ENCODE peak calls at places on chromosomes 4 and X, in six cellular contexts. One of them, this sample, is unnamed.

GRCh38 chrX:102712216-102712966 is at the start of gene GPRASP2:
- DNase-seq in H1: no peak
- DNase-seq in WTC11: peak; percentile 53
- DNase-seq in endothelial cell of umbilical vein: peak; percentile 19
- DNase-seq in K562: peak; percentile 11
- DNase-seq in HepG2: no peak
- DNase-seq in this sample: peak; percentile 15

GRCh38 chrX:31367816-31368215 is 296.0 kb upstream of the FTHL17 start:
- DNase-seq in H1: no peak
- DNase-seq in WTC11: no peak
- DNase-seq in endothelial cell of umbilical vein: no peak
- DNase-seq in K562: no peak
- DNase-seq in HepG2: no peak
- DNase-seq in this sample: no peak

GRCh38 chr4:176409627-176410026 is 89.9 kb downstream of the SPCS3 start:
- DNase-seq in H1: no peak
- DNase-seq in WTC11: no peak
- DNase-seq in endothelial cell of umbilical vein: no peak
- DNase-seq in K562: no peak
- DNase-seq in HepG2: no peak
- DNase-seq in this sample: no peak

GRCh38 chr4:107814758-107815552 is 9.8 kb upstream of the SGMS2 start:
- DNase-seq in H1: no peak
- DNase-seq in WTC11: no peak
- DNase-seq in endothelial cell of umbilical vein: peak; percentile 20
- DNase-seq in K562: no peak
- DNase-seq in HepG2: no peak
- DNase-seq in this sample: no peak

GRCh38 chrX:152897216-152898144 is at the start of gene ZNF185:
- DNase-seq in H1: no peak
- DNase-seq in WTC11: peak; percentile 88
- DNase-seq in endothelial cell of umbilical vein: peak; percentile 54
- DNase-seq in K562: no peak
- DNase-seq in HepG2: no peak
- DNase-seq in this sample: peak; percentile 34

GRCh38 chr4:38411092-38411491 is 252.9 kb upstream of the KLF3 start:
- DNase-seq in H1: no peak
- DNase-seq in WTC11: no peak
- DNase-seq in endothelial cell of umbilical vein: no peak
- DNase-seq in K562: no peak
- DNase-seq in HepG2: no peak
- DNase-seq in this sample: no peak

GRCh38 chr4:19532120-19532848 is 719.4 kb upstream of the SLIT2 start:
- DNase-seq in H1: no peak
- DNase-seq in WTC11: no peak
- DNase-seq in endothelial cell of umbilical vein: no peak
- DNase-seq in K562: no peak
- DNase-seq in HepG2: no peak
- DNase-seq in this sample: no peak

GRCh38 chr4:188930822-188931221 is 791.6 kb downstream of the TRIML1 start:
- DNase-seq in H1: no peak
- DNase-seq in WTC11: peak; percentile 52
- DNase-seq in endothelial cell of umbilical vein: no peak
- DNase-seq in K562: no peak
- DNase-seq in HepG2: no peak
- DNase-seq in this sample: no peak

GRCh38 chr4:40722576-40723161 is 27.1 kb upstream of the NSUN7 start:
- DNase-seq in H1: no peak
- DNase-seq in WTC11: no peak
- DNase-seq in endothelial cell of umbilical vein: peak; percentile 22
- DNase-seq in K562: no peak
- DNase-seq in HepG2: no peak
- DNase-seq in this sample: no peak

GRCh38 chr4:158056689-158057245 is 116.1 kb downstream of the GASK1B start:
- DNase-seq in H1: no peak
- DNase-seq in WTC11: no peak
- DNase-seq in endothelial cell of umbilical vein: no peak
- DNase-seq in K562: no peak
- DNase-seq in HepG2: no peak
- DNase-seq in this sample: no peak

GRCh38 chr4:90181644-90182043 is 54.5 kb downstream of the CCSER1 start:
- DNase-seq in H1: no peak
- DNase-seq in WTC11: no peak
- DNase-seq in endothelial cell of umbilical vein: no peak
- DNase-seq in K562: no peak
- DNase-seq in HepG2: no peak
- DNase-seq in this sample: no peak

GRCh38 chr4:182806259-182807252 is 110.6 kb downstream of the DCTD start:
- DNase-seq in H1: peak; percentile 43
- DNase-seq in WTC11: peak; percentile 92
- DNase-seq in endothelial cell of umbilical vein: peak; percentile 79
- DNase-seq in K562: peak; percentile 74
- DNase-seq in HepG2: peak; percentile 35
- DNase-seq in this sample: peak; percentile 33
- TF ChIP-seq JUN in H1: no peak
- TF ChIP-seq JUN in WTC11: no peak
- TF ChIP-seq JUN in endothelial cell of umbilical vein: no peak
- TF ChIP-seq JUN in K562: no peak
- TF ChIP-seq JUN in HepG2: no peak
- TF ChIP-seq JUN in this sample: no peak

GRCh38 chrX:138995458-138995857 is 283.9 kb upstream of the FGF13 start:
- DNase-seq in H1: no peak
- DNase-seq in WTC11: no peak
- DNase-seq in endothelial cell of umbilical vein: no peak
- DNase-seq in K562: no peak
- DNase-seq in HepG2: no peak
- DNase-seq in this sample: no peak
- TF ChIP-seq JUN in H1: no peak
- TF ChIP-seq JUN in WTC11: no peak
- TF ChIP-seq JUN in endothelial cell of umbilical vein: no peak
- TF ChIP-seq JUN in K562: no peak
- TF ChIP-seq JUN in HepG2: no peak
- TF ChIP-seq JUN in this sample: no peak

GRCh38 chrX:19332983-19333382 is 10.7 kb upstream of the PDHA1 start:
- DNase-seq in H1: no peak
- DNase-seq in WTC11: peak; percentile 38
- DNase-seq in endothelial cell of umbilical vein: no peak
- DNase-seq in K562: no peak
- DNase-seq in HepG2: no peak
- DNase-seq in this sample: no peak

GRCh38 chrX:19334945-19335626 is 8.6 kb upstream of the PDHA1 start:
- DNase-seq in H1: no peak
- DNase-seq in WTC11: peak; percentile 24
- DNase-seq in endothelial cell of umbilical vein: peak; percentile 4
- DNase-seq in K562: peak; percentile 52
- DNase-seq in HepG2: peak; percentile 75
- DNase-seq in this sample: peak; percentile 89
- TF ChIP-seq JUN in H1: no peak
- TF ChIP-seq JUN in WTC11: no peak
- TF ChIP-seq JUN in endothelial cell of umbilical vein: no peak
- TF ChIP-seq JUN in K562: no peak
- TF ChIP-seq JUN in HepG2: no peak
- TF ChIP-seq JUN in this sample: no peak

GRCh38 chrX:40644821-40645358 is 2.5 kb downstream of the CXorf38 start:
- DNase-seq in H1: no peak
- DNase-seq in WTC11: no peak
- DNase-seq in endothelial cell of umbilical vein: peak; percentile 71
- DNase-seq in K562: peak; percentile 50
- DNase-seq in HepG2: peak; percentile 5
- DNase-seq in this sample: peak; percentile 6
- TF ChIP-seq JUN in H1: no peak
- TF ChIP-seq JUN in WTC11: no peak
- TF ChIP-seq JUN in endothelial cell of umbilical vein: no peak
- TF ChIP-seq JUN in K562: no peak
- TF ChIP-seq JUN in HepG2: no peak
- TF ChIP-seq JUN in this sample: no peak

DNA sequence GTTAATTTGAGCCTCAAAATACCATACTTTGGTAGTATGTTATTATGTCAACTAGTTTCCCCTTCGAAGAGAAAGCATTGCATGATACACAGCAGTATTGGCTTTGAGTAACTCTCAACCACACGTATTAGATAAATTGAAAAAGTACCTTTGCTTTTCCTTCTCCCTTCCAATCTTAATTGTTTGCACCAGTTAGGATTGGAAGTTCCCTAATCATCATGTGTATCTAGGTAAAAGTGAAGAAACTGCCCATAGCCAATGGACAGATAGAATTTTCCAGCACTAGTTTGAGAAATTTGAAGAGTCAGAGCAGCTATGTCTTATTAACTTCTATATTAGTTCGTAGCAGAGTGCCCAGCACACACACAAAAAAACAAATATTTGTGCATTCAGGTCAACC is 241.3 kb downstream of the COX7B2 start:
- DNase-seq in H1: no peak
- DNase-seq in WTC11: no peak
- DNase-seq in endothelial cell of umbilical vein: no peak
- DNase-seq in K562: no peak
- DNase-seq in HepG2: no peak
- DNase-seq in this sample: no peak
- TF ChIP-seq JUN in H1: no peak
- TF ChIP-seq JUN in WTC11: no peak
- TF ChIP-seq JUN in endothelial cell of umbilical vein: no peak
- TF ChIP-seq JUN in K562: no peak
- TF ChIP-seq JUN in HepG2: no peak
- TF ChIP-seq JUN in this sample: no peak

DNA sequence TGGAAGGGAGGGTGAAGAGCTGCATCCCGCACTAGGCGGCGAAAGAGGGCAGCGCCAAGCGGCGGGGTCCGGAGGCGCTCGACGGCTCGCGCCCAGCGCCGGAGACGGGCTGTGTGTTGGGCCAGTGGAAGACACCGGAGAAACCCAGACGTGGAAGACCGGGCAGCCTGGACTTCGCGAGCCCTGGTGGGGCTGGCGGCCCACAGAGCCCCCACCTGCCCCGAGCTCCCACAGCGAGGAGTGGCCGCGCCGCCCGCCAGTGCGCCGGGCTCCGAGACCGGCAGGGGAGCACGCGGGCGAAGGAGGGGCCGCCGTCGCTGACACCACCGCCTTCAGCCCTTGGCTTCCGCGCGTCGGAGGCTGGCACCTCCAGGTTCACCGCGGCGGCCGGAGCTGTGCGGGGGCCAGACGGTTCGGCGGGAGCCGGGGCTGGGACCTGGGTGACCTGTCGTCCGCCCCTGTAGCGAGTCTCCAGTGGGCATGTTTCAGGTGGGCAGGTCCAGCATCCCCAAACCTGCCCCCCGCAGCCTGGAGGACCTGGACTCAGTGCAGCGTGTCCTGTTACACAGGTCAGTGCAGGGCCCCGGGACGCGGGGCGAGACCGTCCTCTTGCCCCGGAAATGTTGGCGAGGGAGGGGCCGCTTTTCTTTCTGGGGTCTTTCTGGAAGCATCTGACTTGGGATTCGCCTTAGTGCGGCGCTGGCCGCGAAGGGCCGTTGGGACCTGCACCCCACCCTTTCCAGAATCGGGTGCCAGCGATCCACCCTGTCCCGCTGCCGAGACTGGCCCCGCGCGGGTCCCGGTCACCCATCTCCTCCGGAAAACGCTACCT is 9.6 kb upstream of the INTU start:
- DNase-seq in H1: no peak
- DNase-seq in WTC11: peak; percentile 57
- DNase-seq in endothelial cell of umbilical vein: peak; percentile 57
- DNase-seq in K562: no peak
- DNase-seq in HepG2: peak; percentile 5
- DNase-seq in this sample: peak; percentile 18
- TF ChIP-seq JUN in H1: no peak
- TF ChIP-seq JUN in WTC11: no peak
- TF ChIP-seq JUN in endothelial cell of umbilical vein: no peak
- TF ChIP-seq JUN in K562: no peak
- TF ChIP-seq JUN in HepG2: no peak
- TF ChIP-seq JUN in this sample: no peak

GRCh38 chr4:99209671-99210070 is 9.4 kb downstream of the ADH6 start:
- DNase-seq in H1: no peak
- DNase-seq in WTC11: no peak
- DNase-seq in endothelial cell of umbilical vein: no peak
- DNase-seq in K562: no peak
- DNase-seq in HepG2: no peak
- DNase-seq in this sample: no peak
- TF ChIP-seq JUN in H1: no peak
- TF ChIP-seq JUN in WTC11: no peak
- TF ChIP-seq JUN in endothelial cell of umbilical vein: no peak
- TF ChIP-seq JUN in K562: no peak
- TF ChIP-seq JUN in HepG2: no peak
- TF ChIP-seq JUN in this sample: no peak

DNA sequence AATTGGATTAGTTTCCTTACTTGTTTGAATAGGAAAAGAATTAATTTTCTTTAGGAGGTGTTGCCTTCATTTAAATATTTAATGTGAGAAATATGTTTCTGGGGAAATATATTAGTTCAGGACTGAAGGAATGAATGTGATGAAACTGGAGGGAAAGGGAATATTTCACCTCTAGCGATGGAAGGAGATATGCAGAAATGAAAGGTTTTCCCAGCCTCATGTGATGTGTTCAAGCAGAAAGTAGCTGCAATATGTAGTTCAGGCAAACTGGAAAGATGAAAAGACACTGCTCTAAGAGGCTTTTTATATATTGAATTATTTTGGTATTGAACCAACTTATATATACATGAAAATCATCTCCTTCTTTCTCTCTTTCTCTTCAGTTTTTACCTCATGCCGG is 3.4 kb downstream of the GRID2 start:
- DNase-seq in H1: no peak
- DNase-seq in WTC11: no peak
- DNase-seq in endothelial cell of umbilical vein: no peak
- DNase-seq in K562: no peak
- DNase-seq in HepG2: no peak
- DNase-seq in this sample: no peak
- TF ChIP-seq JUN in H1: no peak
- TF ChIP-seq JUN in WTC11: no peak
- TF ChIP-seq JUN in endothelial cell of umbilical vein: no peak
- TF ChIP-seq JUN in K562: no peak
- TF ChIP-seq JUN in HepG2: no peak
- TF ChIP-seq JUN in this sample: no peak

This sample was measured in A549.